ENCODE peak calls at places on chromosomes 11 and 22, in six cellular contexts. A is activated naive CD4-positive, alpha-beta T cell treated with anti-CD3 and anti-CD28 coated beads for 36 hours; F is T follicular helper cell; G is activated B cell treated with CpG ODN at 0.5 μM for 24 hours; H is heart left ventricle; T is stimulated activated CD8-positive, alpha-beta memory T cell treated with anti-CD3 and anti-CD28 coated beads, Interleukin-7, amount 100 ng/mL, for 24 hours. C is an unnamed sample.

GRCh38 chr11:309558-309855 is 1.9 kb downstream of the IFITM2 start:
- DNase-seq in A (no peak), F (no peak), G (no peak), H (no peak), T (no peak), C (no peak)

GRCh38 chr11:114075891-114076441 is 16.5 kb downstream of the ZBTB16 start:
- DNase-seq in A (peak; percentile 59), F (peak; percentile 10), G (no peak), H (peak; percentile 46), T (no peak), C (peak; percentile 38)

GRCh38 chr11:124763156-124763947 is 1.3 kb upstream of the ESAM start:
- DNase-seq in A (peak; percentile 91), F (peak; percentile 77), G (peak; percentile 83), H (peak; percentile 87), T (peak; percentile 73), C (peak; percentile 71)

GRCh38 chr11:63567044-63567840 is 4.1 kb upstream of the PLAAT2 start:
- DNase-seq in A (peak; percentile 73), F (peak; percentile 71), G (peak; percentile 44), H (peak; percentile 41), T (no peak), C (peak; percentile 30)

GRCh38 chr11:112106070-112106469 is 19.4 kb downstream of the SDHD start:
- DNase-seq in A (no peak), F (no peak), G (no peak), H (no peak), T (no peak), C (no peak)

GRCh38 chr11:33557201-33557600 is 143.4 kb downstream of the C11orf91 start:
- DNase-seq in A (no peak), F (no peak), G (no peak), H (no peak), T (no peak), C (no peak)

GRCh38 chr11:116716617-116717016 is 56.2 kb downstream of the BUD13 start:
- DNase-seq in A (no peak), F (no peak), G (no peak), H (no peak), T (no peak), C (no peak)

GRCh38 chr22:46085831-46086576 is 64.3 kb upstream of the PPARA start:
- DNase-seq in A (no peak), F (no peak), G (no peak), H (peak; percentile 74), T (no peak), C (no peak)

GRCh38 chr22:27630754-27631153 is 170.8 kb downstream of the MN1 start:
- DNase-seq in A (no peak), F (no peak), G (no peak), H (no peak), T (no peak), C (no peak)

GRCh38 chr11:116733959-116734517 is 38.7 kb downstream of the BUD13 start:
- DNase-seq in A (no peak), F (no peak), G (no peak), H (no peak), T (no peak), C (no peak)

GRCh38 chr11:130737866-130738431 is 178.3 kb downstream of the SNX19 start:
- DNase-seq in A (no peak), F (no peak), G (no peak), H (peak; percentile 79), T (no peak), C (no peak)

GRCh38 chr22:21443057-21443734 is 24.0 kb upstream of the TMEM191C start:
- DNase-seq in A (no peak), F (no peak), G (no peak), H (peak; percentile 14), T (no peak), C (peak; percentile 5)

GRCh38 chr22:35522571-35523149 is 18.0 kb upstream of the RASD2 start:
- DNase-seq in A (no peak), F (no peak), G (no peak), H (no peak), T (no peak), C (no peak)

GRCh38 chr22:34972498-34972897 is 93.5 kb upstream of the ISX start:
- DNase-seq in A (no peak), F (no peak), G (no peak), H (no peak), T (no peak), C (no peak)

GRCh38 chr11:131584694-131585592 is 214.5 kb downstream of the NTM start:
- DNase-seq in A (no peak), F (no peak), G (no peak), H (no peak), T (no peak), C (no peak)

GRCh38 chr22:45336971-45337431 is 27.3 kb downstream of the FAM118A start:
- DNase-seq in A (no peak), F (no peak), G (no peak), H (peak; percentile 78), T (no peak), C (no peak)

GRCh38 chr11:66476841-66477251 is 3.4 kb upstream of the DPP3 start:
- DNase-seq in A (no peak), F (no peak), G (no peak), H (no peak), T (no peak), C (no peak)

GRCh38 chr22:23673826-23674690 is 16.8 kb upstream of the RGL4 start:
- DNase-seq in A (no peak), F (no peak), G (no peak), H (no peak), T (no peak), C (no peak)

GRCh38 chr11:61290905-61291690 is 4.0 kb downstream of the VWCE start:
- DNase-seq in A (no peak), F (no peak), G (no peak), H (no peak), T (no peak), C (no peak)

GRCh38 chr11:72144807-72145565 is 9.5 kb downstream of the FOLR3 start:
- DNase-seq in A (no peak), F (no peak), G (no peak), H (no peak), T (no peak), C (no peak)

GRCh38 chr11:97722065-97722464 is 1298.7 kb upstream of the CNTN5 start:
- DNase-seq in A (no peak), F (no peak), G (no peak), H (no peak), T (no peak), C (no peak)

GRCh38 chr11:117973446-117973922 is 12.7 kb upstream of the IL10RA start:
- DNase-seq in A (no peak), F (no peak), G (no peak), H (no peak), T (no peak), C (no peak)

GRCh38 chr11:117456027-117456720 is 128.5 kb downstream of the CEP164 start:
- DNase-seq in A (peak; percentile 49), F (no peak), G (no peak), H (no peak), T (no peak), C (no peak)

GRCh38 chr11:73334244-73335203 is 26.4 kb downstream of the ARHGEF17 start:
- DNase-seq in A (no peak), F (no peak), G (no peak), H (peak; percentile 88), T (no peak), C (no peak)

GRCh38 chr11:64834723-64835615 is 9.5 kb downstream of the CDC42BPG start:
- DNase-seq in A (no peak), F (no peak), G (no peak), H (no peak), T (no peak), C (no peak)

GRCh38 chr11:67492069-67492727 is 9.4 kb downstream of the AIP start:
- DNase-seq in A (no peak), F (no peak), G (no peak), H (no peak), T (no peak), C (no peak)

GRCh38 chr11:63762662-63763505 is 5.7 kb downstream of the ZFTA start:
- DNase-seq in A (no peak), F (no peak), G (no peak), H (peak; percentile 51), T (no peak), C (no peak)

GRCh38 chr22:30650508-30651116 is 15.0 kb downstream of the SLC35E4 start:
- DNase-seq in A (no peak), F (no peak), G (no peak), H (no peak), T (no peak), C (no peak)